ENCODE peak calls at places on chromosomes 13 and 19, in five cellular contexts. One of them, this sample, is unnamed.

GRCh38 chr13:113672002-113672651 is 5.1 kb downstream of the GRK1 start:
- DNase-seq in body of pancreas: no peak
- DNase-seq in left lung: peak
- DNase-seq in heart left ventricle: no peak
- DNase-seq in esophagus muscularis mucosa: no peak
- DNase-seq in this sample: no peak

GRCh38 chr13:29683041-29683440 is 87.6 kb upstream of the SLC7A1 start:
- DNase-seq in body of pancreas: no peak
- DNase-seq in heart left ventricle: no peak
- DNase-seq in esophagus muscularis mucosa: no peak
- DNase-seq in left lung: no peak
- DNase-seq in this sample: no peak

GRCh38 chr13:44622259-44622658 is 46.1 kb upstream of the TSC22D1 start:
- DNase-seq in heart left ventricle: no peak
- DNase-seq in left lung: no peak
- DNase-seq in body of pancreas: no peak
- DNase-seq in esophagus muscularis mucosa: no peak
- DNase-seq in this sample: no peak

GRCh38 chr13:96044238-96044637 is 9.0 kb downstream of the UGGT2 start:
- DNase-seq in left lung: no peak
- DNase-seq in esophagus muscularis mucosa: no peak
- DNase-seq in body of pancreas: no peak
- DNase-seq in heart left ventricle: no peak
- DNase-seq in this sample: no peak

GRCh38 chr13:113117335-113117872 is 5.2 kb upstream of the F10 start:
- DNase-seq in body of pancreas: no peak
- DNase-seq in left lung: peak
- DNase-seq in esophagus muscularis mucosa: no peak
- DNase-seq in heart left ventricle: no peak
- DNase-seq in this sample: no peak

GRCh38 chr19:8335343-8336071 is 7.6 kb downstream of the KANK3 start:
- DNase-seq in left lung: no peak
- DNase-seq in heart left ventricle: no peak
- DNase-seq in esophagus muscularis mucosa: no peak
- DNase-seq in body of pancreas: no peak
- DNase-seq in this sample: no peak

GRCh38 chr13:106096661-106097092 is 438.8 kb downstream of the EFNB2 start:
- DNase-seq in left lung: no peak
- DNase-seq in esophagus muscularis mucosa: no peak
- DNase-seq in heart left ventricle: no peak
- DNase-seq in body of pancreas: no peak
- DNase-seq in this sample: peak

GRCh38 chr19:8610041-8610927 is at the start of gene ADAMTS10:
- DNase-seq in body of pancreas: no peak
- DNase-seq in esophagus muscularis mucosa: no peak
- DNase-seq in left lung: peak
- DNase-seq in heart left ventricle: peak
- DNase-seq in this sample: peak

GRCh38 chr19:45114116-45114515 is 21.1 kb downstream of the PPP1R37 start:
- DNase-seq in body of pancreas: no peak
- DNase-seq in heart left ventricle: no peak
- DNase-seq in left lung: no peak
- DNase-seq in esophagus muscularis mucosa: no peak
- DNase-seq in this sample: no peak

GRCh38 chr13:104937881-104938280 is 1597.6 kb downstream of the EFNB2 start:
- DNase-seq in body of pancreas: no peak
- DNase-seq in esophagus muscularis mucosa: no peak
- DNase-seq in heart left ventricle: no peak
- DNase-seq in left lung: no peak
- DNase-seq in this sample: peak

GRCh38 chr13:95002968-95003813 is 290.8 kb upstream of the SOX21 start:
- DNase-seq in esophagus muscularis mucosa: no peak
- DNase-seq in left lung: peak
- DNase-seq in body of pancreas: no peak
- DNase-seq in heart left ventricle: no peak
- DNase-seq in this sample: no peak
- H3K4me3 ChIP-seq in esophagus muscularis mucosa: peak
- H3K4me3 ChIP-seq in left lung: peak
- H3K4me3 ChIP-seq in body of pancreas: no peak
- H3K4me3 ChIP-seq in heart left ventricle: no peak
- H3K4me3 ChIP-seq in this sample: peak

DNA sequence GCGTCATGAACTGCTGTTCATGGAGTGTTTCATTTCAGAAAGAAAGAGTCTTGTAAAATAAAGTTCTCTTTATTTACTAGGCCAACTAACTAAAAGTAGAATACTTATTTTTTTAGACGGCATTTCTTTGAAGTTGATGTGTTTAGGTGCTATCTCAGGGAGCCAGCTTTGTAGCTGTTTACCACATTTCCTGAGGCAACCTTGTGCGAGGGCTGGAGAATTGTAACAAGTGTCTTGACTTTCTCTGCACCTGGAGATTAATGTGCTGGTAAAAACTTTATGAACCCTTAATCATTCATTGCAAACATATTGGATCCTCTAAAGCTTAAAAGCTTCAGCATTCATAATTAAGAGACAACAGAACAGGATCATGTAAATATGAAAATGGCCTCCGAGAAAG is 229.3 kb downstream of the GPC6 start:
- DNase-seq in body of pancreas: no peak
- DNase-seq in esophagus muscularis mucosa: no peak
- DNase-seq in heart left ventricle: no peak
- DNase-seq in left lung: no peak
- DNase-seq in this sample: no peak
- TF ChIP-seq CTCF in body of pancreas: no peak
- TF ChIP-seq CTCF in esophagus muscularis mucosa: no peak
- TF ChIP-seq CTCF in heart left ventricle: no peak
- TF ChIP-seq CTCF in left lung: no peak
- TF ChIP-seq CTCF in this sample: no peak

GRCh38 chr19:41363753-41364545 is at the start of gene B9D2:
- DNase-seq in left lung: peak
- DNase-seq in body of pancreas: peak
- DNase-seq in heart left ventricle: peak
- DNase-seq in esophagus muscularis mucosa: peak
- DNase-seq in this sample: peak

GRCh38 chr19:41362143-41362847 is 1.7 kb downstream of the B9D2 start:
- DNase-seq in heart left ventricle: no peak
- DNase-seq in esophagus muscularis mucosa: no peak
- DNase-seq in body of pancreas: peak
- DNase-seq in left lung: no peak
- DNase-seq in this sample: no peak

GRCh38 chr19:41364546-41365391 is 820 bp upstream of the B9D2 start:
- DNase-seq in left lung: no peak
- DNase-seq in body of pancreas: peak
- DNase-seq in heart left ventricle: no peak
- DNase-seq in esophagus muscularis mucosa: no peak
- DNase-seq in this sample: no peak

GRCh38 chr19:41366089-41366488 is 2.1 kb upstream of the B9D2 start:
- DNase-seq in body of pancreas: no peak
- DNase-seq in left lung: no peak
- DNase-seq in heart left ventricle: no peak
- DNase-seq in esophagus muscularis mucosa: no peak
- DNase-seq in this sample: no peak

DNA sequence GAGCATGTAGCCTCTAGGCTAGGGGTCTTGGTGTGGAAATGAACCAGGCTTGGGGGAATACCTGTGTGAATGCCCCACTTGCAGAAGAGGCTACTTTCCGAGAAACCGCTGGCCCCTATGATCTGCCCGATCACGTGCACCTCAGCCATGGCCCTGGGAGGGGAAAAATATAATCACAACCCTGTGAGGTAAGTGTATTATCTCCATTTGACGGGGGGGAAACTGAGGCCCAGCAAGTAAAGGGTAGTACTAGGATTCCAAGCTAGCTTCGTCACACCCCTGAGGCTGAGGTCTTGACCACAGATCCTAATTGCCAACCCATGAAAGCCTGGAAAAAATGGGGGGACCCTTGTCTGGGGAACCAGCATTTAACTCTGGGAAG is 587 bp downstream of the B9D2 start:
- DNase-seq in body of pancreas: no peak
- DNase-seq in esophagus muscularis mucosa: no peak
- DNase-seq in heart left ventricle: no peak
- DNase-seq in left lung: no peak
- DNase-seq in this sample: no peak
- H3K4me3 ChIP-seq in body of pancreas: no peak
- H3K4me3 ChIP-seq in esophagus muscularis mucosa: peak
- H3K4me3 ChIP-seq in heart left ventricle: peak
- H3K4me3 ChIP-seq in left lung: peak
- H3K4me3 ChIP-seq in this sample: peak

GRCh38 chr19:39212377-39212742 is 8.3 kb upstream of the SYCN start:
- DNase-seq in left lung: peak
- DNase-seq in heart left ventricle: no peak
- DNase-seq in body of pancreas: peak
- DNase-seq in esophagus muscularis mucosa: no peak
- DNase-seq in this sample: no peak
- TF ChIP-seq CTCF in left lung: peak
- TF ChIP-seq CTCF in heart left ventricle: no peak
- TF ChIP-seq CTCF in body of pancreas: peak
- TF ChIP-seq CTCF in esophagus muscularis mucosa: no peak
- TF ChIP-seq CTCF in this sample: peak

DNA sequence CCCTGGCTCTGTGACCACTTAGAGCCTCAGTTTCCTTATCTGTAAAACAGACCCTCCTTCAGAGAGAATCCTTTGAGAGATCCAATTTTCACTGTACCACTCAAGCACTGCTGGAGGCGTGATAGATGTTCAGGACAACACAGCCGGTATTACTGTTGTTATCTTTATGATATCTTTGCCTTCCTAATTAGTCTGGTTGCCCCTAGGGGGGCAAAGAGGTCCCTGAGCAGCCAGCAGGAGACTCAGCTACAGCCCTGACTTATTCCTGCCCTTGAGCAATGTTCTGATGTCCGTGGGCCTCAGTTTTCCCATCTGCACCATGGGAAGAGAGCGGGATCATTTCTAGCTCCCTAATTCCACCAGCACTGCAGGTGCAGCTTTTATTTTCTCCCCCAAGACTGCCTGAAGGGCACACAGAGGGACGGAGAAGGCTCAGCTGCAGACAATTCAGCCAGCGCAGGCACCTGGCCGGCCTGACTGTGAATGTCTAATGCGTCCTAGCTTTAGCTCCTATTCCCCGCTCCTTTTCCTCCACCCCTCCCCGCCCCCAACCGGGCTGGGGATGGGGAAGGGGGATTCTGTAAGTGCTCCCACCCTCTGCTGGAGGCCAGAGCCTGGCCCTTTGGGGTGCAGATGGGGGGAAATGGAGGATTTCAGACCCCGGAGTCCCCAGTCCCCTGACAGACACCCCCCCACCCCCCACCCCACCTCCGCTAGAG is 16.3 kb downstream of the TLE5 start:
- DNase-seq in left lung: no peak
- DNase-seq in esophagus muscularis mucosa: no peak
- DNase-seq in body of pancreas: no peak
- DNase-seq in heart left ventricle: no peak
- DNase-seq in this sample: no peak
- H3K4me3 ChIP-seq in left lung: no peak
- H3K4me3 ChIP-seq in esophagus muscularis mucosa: no peak
- H3K4me3 ChIP-seq in body of pancreas: no peak
- H3K4me3 ChIP-seq in heart left ventricle: no peak
- H3K4me3 ChIP-seq in this sample: no peak

GRCh38 chr19:28217064-28217463 is 995.9 kb downstream of the UQCRFS1 start:
- DNase-seq in body of pancreas: no peak
- DNase-seq in heart left ventricle: no peak
- DNase-seq in esophagus muscularis mucosa: no peak
- DNase-seq in left lung: no peak
- DNase-seq in this sample: no peak
- TF ChIP-seq CTCF in body of pancreas: no peak
- TF ChIP-seq CTCF in heart left ventricle: peak
- TF ChIP-seq CTCF in esophagus muscularis mucosa: no peak
- TF ChIP-seq CTCF in left lung: no peak
- TF ChIP-seq CTCF in this sample: no peak

DNA sequence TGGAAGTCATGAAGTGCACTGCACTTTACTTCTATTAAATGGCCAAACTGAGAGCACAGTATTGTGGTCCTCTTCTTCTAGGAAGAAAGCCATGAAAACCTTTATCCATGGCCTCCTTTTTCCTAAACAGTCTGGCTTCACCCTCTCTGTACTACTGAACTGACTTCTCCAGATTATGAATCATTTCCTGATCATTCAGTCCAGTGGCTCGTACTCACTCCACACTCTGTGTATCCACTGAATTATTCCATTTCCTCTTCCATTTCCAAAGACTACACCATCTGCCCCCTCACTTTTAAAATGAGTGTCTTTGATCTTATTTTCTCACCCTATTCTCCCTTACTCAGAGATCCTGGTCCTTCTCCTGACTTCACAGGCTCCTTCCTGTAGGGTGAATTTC is 29.7 kb upstream of the FREM2 start:
- DNase-seq in heart left ventricle: no peak
- DNase-seq in esophagus muscularis mucosa: no peak
- DNase-seq in left lung: no peak
- DNase-seq in body of pancreas: no peak
- DNase-seq in this sample: peak
- H3K4me3 ChIP-seq in heart left ventricle: no peak
- H3K4me3 ChIP-seq in esophagus muscularis mucosa: no peak
- H3K4me3 ChIP-seq in left lung: no peak
- H3K4me3 ChIP-seq in body of pancreas: no peak
- H3K4me3 ChIP-seq in this sample: no peak

GRCh38 chr19:42096255-42096837 is 20.4 kb downstream of the ZNF574 start:
- DNase-seq in left lung: no peak
- DNase-seq in body of pancreas: no peak
- DNase-seq in heart left ventricle: no peak
- DNase-seq in esophagus muscularis mucosa: no peak
- DNase-seq in this sample: no peak
- TF ChIP-seq CTCF in left lung: no peak
- TF ChIP-seq CTCF in body of pancreas: no peak
- TF ChIP-seq CTCF in heart left ventricle: no peak
- TF ChIP-seq CTCF in esophagus muscularis mucosa: no peak
- TF ChIP-seq CTCF in this sample: no peak

This sample was measured in astrocyte of the spinal cord.